ENCODE peak calls at places on chromosome 9, in four cellular contexts. Y is CD8-positive, alpha-beta memory T cell; P is upper lobe of right lung; L is tibial nerve. H is an unnamed sample. For H3K9me3, the result is how much of the 10 kb centered on the place peaks cover.

GRCh38 chr9:94991961-94992907 is 265.7 kb downstream of the AOPEP start:
- DNase-seq in Y (no peak), P (no peak), L (no peak), H (no peak)

GRCh38 chr9:33101104-33101951 is 24.9 kb upstream of the SMU1 start:
- DNase-seq in Y (no peak), P (no peak), L (no peak), H (no peak)

GRCh38 chr9:69773258-69773657 is 13.4 kb upstream of the PTAR1 start:
- DNase-seq in Y (no peak), P (no peak), L (no peak), H (no peak)

GRCh38 chr9:13358128-13358527 is 78.6 kb upstream of the MPDZ start:
- DNase-seq in Y (no peak), P (no peak), L (no peak), H (no peak)

GRCh38 chr9:88816141-88816540 is 175.1 kb upstream of the S1PR3 start:
- DNase-seq in Y (no peak), P (no peak), L (no peak), H (no peak)

GRCh38 chr9:120942186-120943001 is 15.8 kb upstream of the TRAF1 start:
- DNase-seq in Y (no peak), P (no peak), L (no peak), H (no peak)

GRCh38 chr9:76873056-76873792 is 32.7 kb downstream of the PRUNE2 start:
- DNase-seq in Y (no peak), P (no peak), L (peak), H (no peak)

GRCh38 chr9:20191239-20191840 is 402.5 kb upstream of the SLC24A2 start:
- DNase-seq in Y (no peak), P (no peak), L (no peak), H (no peak)

GRCh38 chr9:19451240-19452087 is 42.7 kb downstream of the ACER2 start:
- DNase-seq in Y (no peak), P (no peak), L (no peak), H (no peak)

GRCh38 chr9:125632321-125633115 is 74.5 kb downstream of the MAPKAP1 start:
- DNase-seq in Y (no peak), P (no peak), L (no peak), H (no peak)

GRCh38 chr9:134433101-134433500 is 106.8 kb downstream of the RXRA start:
- DNase-seq in Y (no peak), P (no peak), L (no peak), H (no peak)

GRCh38 chr9:23822331-23823169 is 3.5 kb downstream of the ELAVL2 start:
- DNase-seq in Y (no peak), P (no peak), L (no peak), H (no peak)

GRCh38 chr9:123832176-123832575 is 97.8 kb downstream of the DENND1A start:
- DNase-seq in Y (no peak), P (no peak), L (no peak), H (no peak)
- H3K9me3 ChIP-seq in Y (under half), P (under half), L (under half), H (under half)

GRCh38 chr9:106468431-106468830 is 394.5 kb upstream of the ZNF462 start:
- DNase-seq in Y (no peak), P (no peak), L (no peak), H (no peak)
- H3K9me3 ChIP-seq in Y (under half), P (under half), L (under half), H (under half)

GRCh38 chr9:128178806-128179431 is 12.5 kb downstream of the CIZ1 start:
- DNase-seq in Y (no peak), P (no peak), L (no peak), H (no peak)
- H3K9me3 ChIP-seq in Y (under half), P (under half), L (under half), H (under half)

DNA sequence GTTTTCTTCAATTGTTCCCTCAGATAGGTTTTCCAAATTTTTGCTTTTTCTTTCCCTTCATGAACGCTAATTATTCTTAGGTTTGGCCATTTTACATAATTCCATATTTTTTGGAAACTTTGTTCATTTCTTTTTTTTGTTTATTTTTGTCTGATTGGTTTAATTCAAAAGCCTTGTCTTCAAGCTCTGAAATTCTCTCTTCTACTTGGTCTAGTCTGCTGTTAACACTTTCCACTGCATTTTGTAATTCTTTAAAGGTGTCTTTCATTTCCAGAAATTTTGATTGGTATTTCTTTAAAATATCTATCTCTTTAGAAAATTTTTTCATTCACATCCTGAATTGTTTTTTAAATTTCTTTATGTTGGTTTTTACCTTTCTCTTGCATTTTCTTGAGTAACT is 63.9 kb upstream of the VLDLR start:
- DNase-seq in Y (no peak), P (no peak), L (no peak), H (no peak)
- H3K9me3 ChIP-seq in Y (under half), P (under half), L (under half), H (under half)

DNA sequence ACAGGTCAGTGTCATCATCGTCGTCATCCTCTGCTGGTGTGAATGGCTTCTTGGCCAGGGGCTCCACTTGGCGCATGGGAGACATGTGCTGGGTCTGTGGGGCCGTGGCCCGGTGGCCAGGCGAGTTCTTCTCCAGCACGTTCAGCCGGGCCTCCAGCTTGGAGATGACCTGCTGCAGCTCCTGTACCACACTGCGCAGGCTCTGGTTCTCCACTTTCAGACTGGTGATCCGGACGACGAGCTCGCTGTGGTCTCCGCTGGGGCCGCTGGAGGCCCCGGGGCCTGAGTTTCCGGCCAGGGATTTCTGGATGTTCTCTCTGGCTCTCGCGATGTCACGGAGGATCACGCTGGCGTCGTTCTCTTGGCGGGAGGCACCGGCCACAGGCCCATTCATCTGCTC is 40.6 kb downstream of the ZNF484 start:
- DNase-seq in Y (no peak), P (no peak), L (no peak), H (no peak)
- H3K9me3 ChIP-seq in Y (under half), P (under half), L (under half), H (under half)

GRCh38 chr9:1210954-1211353 is 160.8 kb downstream of the DMRT2 start:
- DNase-seq in Y (no peak), P (no peak), L (no peak), H (no peak)
- H3K9me3 ChIP-seq in Y (under half), P (under half), L (under half), H (under half)

H was measured in DND-41.